ENCODE peak calls at places on chromosomes 2 and 18, in ten cellular contexts. One of them, this sample, is unnamed.

GRCh38 chr2:39508243-39508642 is 71.2 kb upstream of the MAP4K3 start:
- DNase-seq in astrocyte: peak; percentile 76
- DNase-seq in NB4: no peak
- DNase-seq in ascending aorta: no peak
- DNase-seq in adipocyte: peak; percentile 83
- DNase-seq in pancreas: no peak
- DNase-seq in fibroblast of lung: peak; percentile 75
- DNase-seq in psoas muscle: no peak
- DNase-seq in Karpas-422: no peak
- DNase-seq in left ventricle myocardium inferior: no peak
- DNase-seq in this sample: no peak

GRCh38 chr18:51039138-51040112 is 9.4 kb downstream of the SMAD4 start:
- DNase-seq in psoas muscle: no peak
- DNase-seq in fibroblast of lung: peak; percentile 29
- DNase-seq in adipocyte: no peak
- DNase-seq in ascending aorta: no peak
- DNase-seq in astrocyte: peak; percentile 25
- DNase-seq in pancreas: peak; percentile 54
- DNase-seq in left ventricle myocardium inferior: no peak
- DNase-seq in Karpas-422: no peak
- DNase-seq in NB4: no peak
- DNase-seq in this sample: no peak

GRCh38 chr2:23324281-23324680 is 60.7 kb upstream of the KLHL29 start:
- DNase-seq in pancreas: no peak
- DNase-seq in left ventricle myocardium inferior: no peak
- DNase-seq in NB4: no peak
- DNase-seq in psoas muscle: no peak
- DNase-seq in adipocyte: no peak
- DNase-seq in fibroblast of lung: no peak
- DNase-seq in ascending aorta: no peak
- DNase-seq in astrocyte: no peak
- DNase-seq in Karpas-422: no peak
- DNase-seq in this sample: no peak

GRCh38 chr2:46983065-46983801 is 67.6 kb upstream of the MCFD2 start:
- DNase-seq in psoas muscle: no peak
- DNase-seq in left ventricle myocardium inferior: peak; percentile 32
- DNase-seq in adipocyte: peak; percentile 68
- DNase-seq in Karpas-422: peak; percentile 94
- DNase-seq in NB4: peak; percentile 96
- DNase-seq in fibroblast of lung: peak; percentile 71
- DNase-seq in ascending aorta: no peak
- DNase-seq in pancreas: peak; percentile 30
- DNase-seq in astrocyte: peak; percentile 51
- DNase-seq in this sample: no peak

GRCh38 chr18:11005528-11005927 is 143.8 kb downstream of the PIEZO2 start:
- DNase-seq in Karpas-422: no peak
- DNase-seq in fibroblast of lung: peak; percentile 60
- DNase-seq in ascending aorta: no peak
- DNase-seq in pancreas: peak; percentile 87
- DNase-seq in left ventricle myocardium inferior: no peak
- DNase-seq in astrocyte: peak; percentile 53
- DNase-seq in psoas muscle: no peak
- DNase-seq in NB4: no peak
- DNase-seq in adipocyte: no peak
- DNase-seq in this sample: peak; percentile 81

GRCh38 chr18:48179005-48179404 is 230.2 kb downstream of the ZBTB7C start:
- DNase-seq in Karpas-422: no peak
- DNase-seq in left ventricle myocardium inferior: no peak
- DNase-seq in pancreas: no peak
- DNase-seq in NB4: no peak
- DNase-seq in adipocyte: no peak
- DNase-seq in psoas muscle: no peak
- DNase-seq in astrocyte: no peak
- DNase-seq in ascending aorta: no peak
- DNase-seq in fibroblast of lung: no peak
- DNase-seq in this sample: no peak

GRCh38 chr2:23454501-23455120 is 69.6 kb downstream of the KLHL29 start:
- DNase-seq in adipocyte: no peak
- DNase-seq in NB4: peak; percentile 59
- DNase-seq in psoas muscle: no peak
- DNase-seq in astrocyte: no peak
- DNase-seq in fibroblast of lung: no peak
- DNase-seq in pancreas: no peak
- DNase-seq in Karpas-422: no peak
- DNase-seq in ascending aorta: no peak
- DNase-seq in left ventricle myocardium inferior: no peak
- DNase-seq in this sample: no peak

GRCh38 chr2:132407767-132408166 is 8.8 kb upstream of the GPR39 start:
- DNase-seq in ascending aorta: no peak
- DNase-seq in astrocyte: no peak
- DNase-seq in adipocyte: no peak
- DNase-seq in fibroblast of lung: no peak
- DNase-seq in psoas muscle: no peak
- DNase-seq in NB4: no peak
- DNase-seq in Karpas-422: no peak
- DNase-seq in pancreas: no peak
- DNase-seq in left ventricle myocardium inferior: no peak
- DNase-seq in this sample: no peak

GRCh38 chr2:118641711-118642110 is 205.7 kb downstream of the EN1 start:
- DNase-seq in astrocyte: peak; percentile 28
- DNase-seq in fibroblast of lung: peak; percentile 43
- DNase-seq in ascending aorta: no peak
- DNase-seq in psoas muscle: no peak
- DNase-seq in adipocyte: no peak
- DNase-seq in Karpas-422: no peak
- DNase-seq in NB4: peak; percentile 7
- DNase-seq in pancreas: no peak
- DNase-seq in left ventricle myocardium inferior: no peak
- DNase-seq in this sample: no peak

GRCh38 chr2:25814681-25815080 is 63.6 kb downstream of the ASXL2 start:
- DNase-seq in adipocyte: no peak
- DNase-seq in astrocyte: peak; percentile 26
- DNase-seq in ascending aorta: no peak
- DNase-seq in NB4: no peak
- DNase-seq in psoas muscle: no peak
- DNase-seq in left ventricle myocardium inferior: no peak
- DNase-seq in fibroblast of lung: peak; percentile 38
- DNase-seq in Karpas-422: no peak
- DNase-seq in pancreas: no peak
- DNase-seq in this sample: no peak

GRCh38 chr2:172096661-172097547 is 5.8 kb downstream of the DLX2 start:
- DNase-seq in NB4: peak; percentile 49
- DNase-seq in astrocyte: peak; percentile 39
- DNase-seq in psoas muscle: no peak
- DNase-seq in ascending aorta: no peak
- DNase-seq in Karpas-422: peak; percentile 51
- DNase-seq in fibroblast of lung: peak; percentile 56
- DNase-seq in pancreas: no peak
- DNase-seq in adipocyte: peak; percentile 93
- DNase-seq in left ventricle myocardium inferior: no peak
- DNase-seq in this sample: peak; percentile 44
- H3K4me3 ChIP-seq in NB4: no peak overlapping the region
- H3K4me3 ChIP-seq in astrocyte: peak overlapping the region; percentile 35
- H3K4me3 ChIP-seq in psoas muscle: peak overlapping the region; percentile 64
- H3K4me3 ChIP-seq in ascending aorta: peak overlapping the region; percentile 48
- H3K4me3 ChIP-seq in Karpas-422: peak overlapping the region; percentile 66
- H3K4me3 ChIP-seq in fibroblast of lung: peak overlapping the region; percentile 20
- H3K4me3 ChIP-seq in pancreas: no peak overlapping the region
- H3K4me3 ChIP-seq in adipocyte: peak overlapping the region; percentile 80
- H3K4me3 ChIP-seq in left ventricle myocardium inferior: peak overlapping the region; percentile 62
- H3K4me3 ChIP-seq in this sample: peak overlapping the region; percentile 34

GRCh38 chr2:64711260-64711659 is 57.5 kb upstream of the SERTAD2 start:
- DNase-seq in Karpas-422: no peak
- DNase-seq in fibroblast of lung: no peak
- DNase-seq in adipocyte: no peak
- DNase-seq in NB4: no peak
- DNase-seq in pancreas: no peak
- DNase-seq in psoas muscle: no peak
- DNase-seq in astrocyte: no peak
- DNase-seq in left ventricle myocardium inferior: no peak
- DNase-seq in ascending aorta: no peak
- DNase-seq in this sample: no peak
- H3K4me3 ChIP-seq in Karpas-422: no peak overlapping the region
- H3K4me3 ChIP-seq in fibroblast of lung: no peak overlapping the region
- H3K4me3 ChIP-seq in adipocyte: no peak overlapping the region
- H3K4me3 ChIP-seq in NB4: no peak overlapping the region
- H3K4me3 ChIP-seq in pancreas: no peak overlapping the region
- H3K4me3 ChIP-seq in psoas muscle: no peak overlapping the region
- H3K4me3 ChIP-seq in astrocyte: no peak overlapping the region
- H3K4me3 ChIP-seq in left ventricle myocardium inferior: no peak overlapping the region
- H3K4me3 ChIP-seq in ascending aorta: no peak overlapping the region
- H3K4me3 ChIP-seq in this sample: no peak overlapping the region

DNA sequence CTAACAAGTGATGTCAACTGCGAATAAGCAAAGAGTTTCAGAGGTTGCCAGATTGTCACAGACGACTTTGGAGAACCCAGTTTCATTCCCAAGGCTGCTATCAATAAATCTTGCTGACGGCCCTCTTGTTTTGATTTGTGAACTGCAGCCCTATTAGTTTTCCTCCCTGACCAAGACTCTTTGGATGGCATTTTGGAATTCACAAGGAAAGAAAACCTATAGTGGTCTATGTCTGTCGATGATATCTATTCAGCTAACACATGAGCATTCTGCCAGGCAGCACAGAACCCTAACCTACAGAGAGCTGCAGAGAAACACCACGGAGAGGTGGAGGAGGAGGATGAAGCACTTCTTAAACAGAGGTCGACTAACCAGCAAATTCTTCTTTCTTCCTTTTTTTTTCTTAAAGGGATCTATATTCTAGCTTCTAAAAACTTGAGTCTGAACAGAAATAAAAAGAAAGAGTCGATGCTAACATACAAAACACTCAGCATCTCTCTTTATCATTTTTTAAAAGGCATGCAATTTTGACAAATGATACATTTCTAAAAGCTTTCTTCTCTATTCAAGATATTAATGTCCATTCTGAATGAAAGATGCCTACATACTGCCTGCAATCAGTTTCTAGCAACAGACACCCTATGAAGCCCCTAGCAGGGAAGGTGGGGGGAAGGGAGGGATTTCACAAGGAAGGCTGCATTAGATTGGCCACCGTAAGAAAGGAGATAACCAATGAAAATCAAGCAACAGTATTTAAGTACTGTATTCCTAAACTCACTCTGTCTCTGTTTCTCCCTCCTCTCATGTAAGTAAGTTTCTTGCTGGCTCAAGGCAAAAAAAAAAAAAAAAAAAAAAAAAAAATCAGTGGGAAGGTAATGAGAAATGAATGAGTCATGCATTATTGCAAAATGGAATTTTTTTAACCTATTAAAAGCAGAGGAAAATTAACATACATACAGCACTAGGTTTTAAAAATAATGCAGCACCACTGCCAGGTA is 83.0 kb upstream of the CHRNA1 start:
- DNase-seq in left ventricle myocardium inferior: no peak
- DNase-seq in fibroblast of lung: peak; percentile 97
- DNase-seq in NB4: peak; percentile 22
- DNase-seq in astrocyte: peak; percentile 96
- DNase-seq in Karpas-422: no peak
- DNase-seq in psoas muscle: no peak
- DNase-seq in ascending aorta: no peak
- DNase-seq in adipocyte: peak; percentile 94
- DNase-seq in pancreas: no peak
- DNase-seq in this sample: no peak
- H3K4me3 ChIP-seq in left ventricle myocardium inferior: peak overlapping the region; percentile 57
- H3K4me3 ChIP-seq in fibroblast of lung: peak overlapping the region; percentile 58
- H3K4me3 ChIP-seq in NB4: no peak overlapping the region
- H3K4me3 ChIP-seq in astrocyte: peak overlapping the region; percentile 65
- H3K4me3 ChIP-seq in Karpas-422: no peak overlapping the region
- H3K4me3 ChIP-seq in psoas muscle: peak overlapping the region; percentile 21
- H3K4me3 ChIP-seq in ascending aorta: peak overlapping the region; percentile 39
- H3K4me3 ChIP-seq in adipocyte: peak overlapping the region; percentile 84
- H3K4me3 ChIP-seq in pancreas: no peak overlapping the region
- H3K4me3 ChIP-seq in this sample: no peak overlapping the region

GRCh38 chr2:8583400-8584173 is 98.3 kb upstream of the ID2 start:
- DNase-seq in pancreas: peak; percentile 98
- DNase-seq in fibroblast of lung: peak; percentile 75
- DNase-seq in ascending aorta: peak; percentile 86
- DNase-seq in left ventricle myocardium inferior: peak; percentile 95
- DNase-seq in psoas muscle: peak; percentile 94
- DNase-seq in NB4: peak; percentile 98
- DNase-seq in adipocyte: no peak
- DNase-seq in astrocyte: peak; percentile 60
- DNase-seq in Karpas-422: peak; percentile 97
- DNase-seq in this sample: peak; percentile 56

GRCh38 chr2:8582850-8583399 is 98.9 kb upstream of the ID2 start:
- DNase-seq in psoas muscle: no peak
- DNase-seq in adipocyte: no peak
- DNase-seq in ascending aorta: no peak
- DNase-seq in fibroblast of lung: no peak
- DNase-seq in astrocyte: no peak
- DNase-seq in Karpas-422: no peak
- DNase-seq in NB4: no peak
- DNase-seq in left ventricle myocardium inferior: no peak
- DNase-seq in pancreas: no peak
- DNase-seq in this sample: no peak

GRCh38 chr2:8582191-8582849 is 99.5 kb upstream of the ID2 start:
- DNase-seq in pancreas: no peak
- DNase-seq in astrocyte: no peak
- DNase-seq in NB4: no peak
- DNase-seq in adipocyte: no peak
- DNase-seq in psoas muscle: no peak
- DNase-seq in ascending aorta: no peak
- DNase-seq in fibroblast of lung: no peak
- DNase-seq in left ventricle myocardium inferior: no peak
- DNase-seq in Karpas-422: no peak
- DNase-seq in this sample: no peak

GRCh38 chr2:8586397-8587051 is 95.3 kb upstream of the ID2 start:
- DNase-seq in psoas muscle: no peak
- DNase-seq in ascending aorta: no peak
- DNase-seq in adipocyte: no peak
- DNase-seq in astrocyte: no peak
- DNase-seq in fibroblast of lung: no peak
- DNase-seq in pancreas: no peak
- DNase-seq in Karpas-422: no peak
- DNase-seq in left ventricle myocardium inferior: no peak
- DNase-seq in NB4: no peak
- DNase-seq in this sample: no peak

DNA sequence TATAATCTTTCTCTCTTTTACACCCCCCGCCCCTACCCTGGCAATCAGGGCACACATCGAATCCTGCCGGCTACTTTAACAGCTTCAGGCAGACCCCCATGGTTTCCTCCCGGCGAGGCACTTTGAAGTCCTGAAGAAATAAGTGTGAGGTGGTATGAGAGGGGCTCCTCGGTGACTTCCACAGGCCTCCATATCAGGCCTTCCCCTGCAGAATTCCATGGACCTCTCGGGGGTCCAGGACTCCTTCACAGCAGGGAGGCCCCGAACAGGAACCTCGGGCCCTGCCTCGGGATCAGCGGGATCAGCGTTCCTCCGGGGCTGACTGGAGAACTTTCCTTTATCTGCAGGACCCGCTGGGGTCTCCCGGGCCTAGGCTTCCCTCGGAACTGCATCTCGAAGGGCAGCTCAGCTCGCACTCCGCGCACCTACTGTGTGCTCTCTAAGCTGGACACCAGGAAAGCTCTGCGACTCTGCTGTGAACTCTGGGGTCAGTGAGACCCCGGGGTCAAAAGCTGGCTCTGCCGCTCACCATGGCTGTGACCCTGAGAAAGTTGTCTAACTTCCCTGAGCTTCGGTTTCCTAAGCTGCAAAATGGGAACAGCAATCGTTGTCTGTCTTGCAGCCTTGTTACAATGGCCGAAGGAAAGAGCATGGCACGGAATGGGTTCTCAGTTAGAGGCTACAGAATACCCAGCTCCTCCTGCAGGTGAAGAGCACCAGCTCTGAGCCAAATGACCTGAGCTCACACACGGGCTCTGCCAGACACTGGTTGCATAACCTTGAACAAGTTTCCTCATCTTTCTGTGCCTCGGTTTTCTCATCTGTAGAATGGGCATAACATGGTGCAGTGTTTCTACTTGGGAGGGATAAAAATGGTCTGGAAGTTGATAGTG is 97.4 kb upstream of the ID2 start:
- DNase-seq in NB4: no peak
- DNase-seq in left ventricle myocardium inferior: no peak
- DNase-seq in fibroblast of lung: no peak
- DNase-seq in adipocyte: no peak
- DNase-seq in Karpas-422: no peak
- DNase-seq in pancreas: no peak
- DNase-seq in psoas muscle: no peak
- DNase-seq in ascending aorta: no peak
- DNase-seq in astrocyte: no peak
- DNase-seq in this sample: peak; percentile 30
- H3K4me3 ChIP-seq in NB4: peak overlapping the region; percentile 13
- H3K4me3 ChIP-seq in left ventricle myocardium inferior: peak overlapping the region; percentile 40
- H3K4me3 ChIP-seq in fibroblast of lung: no peak overlapping the region
- H3K4me3 ChIP-seq in adipocyte: no peak overlapping the region
- H3K4me3 ChIP-seq in Karpas-422: no peak overlapping the region
- H3K4me3 ChIP-seq in pancreas: no peak overlapping the region
- H3K4me3 ChIP-seq in psoas muscle: peak overlapping the region; percentile 13
- H3K4me3 ChIP-seq in ascending aorta: no peak overlapping the region
- H3K4me3 ChIP-seq in astrocyte: peak overlapping the region; percentile 25
- H3K4me3 ChIP-seq in this sample: no peak overlapping the region